ENCODE peak calls at places on chromosomes 2 and 18, in eight cellular contexts. S, C, Z, O, Q, N, V and X are unnamed samples.

GRCh38 chr2:30631051-30631671 is 176.1 kb downstream of the CAPN13 start:
- DNase-seq in V (no peak), O (no peak), Q (no peak), C (no peak), S (no peak), Z (no peak), N (no peak), X (no peak)

GRCh38 chr2:111698743-111699554 is 185.0 kb downstream of the ANAPC1 start:
- DNase-seq in N (no peak), C (peak), Z (no peak), O (peak), Q (peak), V (no peak), S (peak), X (peak)

GRCh38 chr18:62523631-62524442 is 1.0 kb downstream of the ZCCHC2 start:
- DNase-seq in S (peak), Q (peak), N (peak), O (peak), Z (peak), C (no peak), V (peak), X (peak)

GRCh38 chr2:37688771-37689468 is 17.5 kb upstream of the CDC42EP3 start:
- DNase-seq in N (no peak), C (no peak), V (peak), S (no peak), O (no peak), Q (no peak), Z (no peak), X (no peak)

GRCh38 chr2:118387509-118387908 is 299.2 kb downstream of the INSIG2 start:
- DNase-seq in V (no peak), Q (no peak), O (no peak), S (no peak), C (no peak), Z (no peak), N (peak), X (no peak)

GRCh38 chr2:237581751-237582746 is 8.5 kb downstream of the RAB17 start:
- DNase-seq in V (peak), N (peak), C (peak), Q (peak), Z (no peak), O (peak), S (peak), X (peak)

GRCh38 chr18:59833785-59834184 is 66.0 kb upstream of the PMAIP1 start:
- DNase-seq in C (no peak), O (no peak), V (no peak), Q (no peak), Z (no peak), N (no peak), S (no peak), X (no peak)

GRCh38 chr2:102801098-102801718 is 39.4 kb downstream of the TMEM182 start:
- DNase-seq in O (no peak), S (no peak), N (no peak), V (no peak), Q (no peak), C (no peak), Z (no peak), X (peak)

GRCh38 chr2:182616471-182617393 is 99.3 kb upstream of the DNAJC10 start:
- DNase-seq in Q (no peak), O (no peak), V (no peak), C (peak), S (no peak), Z (no peak), N (no peak), X (no peak)

GRCh38 chr2:166900700-166901099 is 12.4 kb downstream of the XIRP2 start:
- DNase-seq in O (no peak), S (no peak), C (peak), Q (no peak), N (no peak), Z (no peak), V (no peak), X (no peak)

GRCh38 chr18:73458186-73458964 is 590.6 kb upstream of the NETO1 start:
- DNase-seq in N (no peak), O (no peak), Q (no peak), S (no peak), C (no peak), Z (no peak), V (no peak), X (no peak)

GRCh38 chr2:196638765-196639164 is 750 bp upstream of the CCDC150 start:
- DNase-seq in O (peak), S (no peak), Q (no peak), V (peak), C (no peak), Z (no peak), N (no peak), X (no peak)

GRCh38 chr18:21099442-21099841 is 12.2 kb downstream of the ROCK1 start:
- DNase-seq in C (no peak), V (no peak), N (no peak), O (no peak), Q (peak), S (no peak), Z (no peak), X (no peak)

GRCh38 chr2:102030855-102031527 is 39.2 kb downstream of the IL1R2 start:
- DNase-seq in O (no peak), N (no peak), Q (no peak), Z (no peak), V (no peak), S (no peak), C (peak), X (no peak)

GRCh38 chr2:56682397-56682760 is 498.6 kb downstream of the CCDC85A start:
- DNase-seq in Q (no peak), N (no peak), C (no peak), S (no peak), V (no peak), O (no peak), Z (no peak), X (no peak)

GRCh38 chr2:200861617-200862016 is 2.8 kb downstream of the CLK1 start:
- DNase-seq in C (no peak), S (no peak), V (no peak), O (no peak), Q (no peak), Z (no peak), N (no peak), X (no peak)

GRCh38 chr2:221106241-221106640 is 465.9 kb downstream of the EPHA4 start:
- DNase-seq in O (no peak), Q (no peak), N (no peak), C (no peak), Z (no peak), S (no peak), V (no peak), X (no peak)

GRCh38 chr2:7588295-7588694 is 671.1 kb downstream of the RNF144A start:
- DNase-seq in S (no peak), V (no peak), Q (no peak), O (no peak), Z (no peak), C (no peak), N (no peak), X (no peak)

GRCh38 chr2:216426166-216426777 is 14.0 kb downstream of the SMARCAL1 start:
- DNase-seq in V (no peak), S (no peak), C (no peak), Z (no peak), O (no peak), N (no peak), Q (no peak), X (no peak)

GRCh38 chr2:24124003-24124585 is 825 bp downstream of the FAM228B start:
- DNase-seq in Q (no peak), N (no peak), S (no peak), Z (no peak), O (no peak), V (no peak), C (no peak), X (no peak)

GRCh38 chr2:119384971-119385370 is 18.2 kb downstream of the DBI start:
- DNase-seq in V (no peak), S (no peak), N (no peak), Z (no peak), O (no peak), C (no peak), Q (no peak), X (no peak)

GRCh38 chr18:11849845-11850747 is 1.1 kb upstream of the CHMP1B start:
- DNase-seq in S (peak), C (peak), V (peak), Q (peak), Z (peak), N (peak), O (peak), X (peak)

GRCh38 chr2:8684421-8684884 is 2.6 kb downstream of the ID2 start:
- DNase-seq in V (peak), O (no peak), C (peak), N (no peak), Q (no peak), S (no peak), Z (no peak), X (no peak)

GRCh38 chr2:172693037-172693436 is 42.6 kb upstream of the RAPGEF4 start:
- DNase-seq in O (no peak), Z (no peak), N (no peak), Q (no peak), V (no peak), C (peak), S (peak), X (peak)

GRCh38 chr2:16718551-16719404 is 53.1 kb upstream of the CYRIA start:
- DNase-seq in Z (no peak), Q (no peak), O (no peak), C (no peak), N (no peak), V (no peak), S (no peak), X (no peak)

GRCh38 chr2:1770566-1771380 is 26.5 kb upstream of the PXDN start:
- DNase-seq in Z (no peak), N (no peak), C (no peak), Q (no peak), V (no peak), O (no peak), S (no peak), X (no peak)

GRCh38 chr2:229900012-229900411 is 21.8 kb downstream of the TRIP12 start:
- DNase-seq in Z (no peak), N (no peak), V (no peak), C (peak), O (no peak), Q (no peak), S (no peak), X (no peak)

GRCh38 chr18:73153271-73153670 is 285.5 kb upstream of the NETO1 start:
- DNase-seq in S (no peak), N (no peak), V (no peak), C (no peak), O (no peak), Q (no peak), Z (no peak), X (no peak)

GRCh38 chr2:16321872-16322271 is 343.8 kb downstream of the CYRIA start:
- DNase-seq in C (no peak), Z (no peak), Q (no peak), O (no peak), S (no peak), N (no peak), V (no peak), X (no peak)

GRCh38 chr2:8987413-8987812 is 16.1 kb downstream of the MBOAT2 start:
- DNase-seq in C (no peak), O (no peak), N (no peak), Z (no peak), S (no peak), V (no peak), Q (no peak), X (no peak)

GRCh38 chr2:105237045-105237765 is 4.3 kb upstream of the GPR45 start:
- DNase-seq in V (no peak), N (no peak), S (no peak), C (no peak), Z (no peak), Q (no peak), O (peak), X (no peak)

DNA sequence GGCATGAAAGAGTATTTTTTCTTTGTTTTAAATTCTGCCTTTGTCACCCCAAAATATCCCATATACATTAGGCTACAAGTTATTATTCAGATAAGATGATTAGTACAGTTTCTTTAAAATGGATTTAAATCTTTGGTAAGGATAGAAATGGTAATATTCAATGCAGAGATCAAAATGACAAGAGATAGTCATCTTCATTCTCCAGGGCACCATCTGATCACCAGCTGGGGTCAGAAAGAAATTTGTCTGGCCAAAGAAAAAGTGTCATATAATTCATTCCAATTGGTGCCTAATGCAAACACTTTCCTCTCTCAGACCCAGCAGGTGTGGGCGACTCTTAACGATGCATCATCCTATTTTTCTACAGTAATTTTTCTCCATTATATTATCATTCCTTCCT is 570.3 kb downstream of the TDRD15 start:
- DNase-seq in S (no peak), Q (no peak), N (no peak), C (no peak), Z (no peak), O (no peak), V (no peak), X (no peak)
- TF ChIP-seq POLR2A in S (no peak), Q (no peak), N (no peak), C (no peak), Z (no peak), O (no peak), V (no peak), X (no peak)

DNA sequence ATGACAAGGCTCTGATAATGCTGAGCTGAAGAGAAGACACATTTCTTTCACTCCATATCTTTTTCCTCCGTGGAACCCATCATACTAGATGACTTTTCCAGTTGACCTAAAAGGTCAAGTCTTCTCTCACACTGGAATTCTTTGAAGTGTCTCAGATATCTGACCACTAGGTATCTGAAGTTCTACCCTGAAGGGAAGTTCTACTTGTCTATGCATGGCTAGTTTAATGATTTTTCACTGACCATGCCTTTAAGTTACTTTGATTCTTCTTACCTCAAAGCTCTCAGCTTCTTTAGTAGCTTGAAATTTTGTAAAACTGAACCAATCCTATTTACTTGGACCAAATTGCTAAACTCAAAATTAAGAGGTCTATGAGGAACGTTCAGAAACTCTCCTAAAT is 20.7 kb upstream of the HK2 start:
- DNase-seq in C (no peak), O (no peak), Z (no peak), V (no peak), S (no peak), Q (no peak), N (no peak), X (no peak)
- H3K4me3 ChIP-seq in C (no peak), O (no peak), Z (no peak), V (no peak), S (no peak), Q (no peak), N (no peak), X (no peak)

GRCh38 chr2:96505231-96505889 is at the start of gene NEURL3:
- DNase-seq in O (no peak), Q (peak), Z (peak), N (no peak), V (no peak), C (peak), S (no peak), X (peak)
- H3K27ac ChIP-seq in O (peak), Q (peak), Z (no peak), N (no peak), V (no peak), C (no peak), S (no peak), X (peak)

DNA sequence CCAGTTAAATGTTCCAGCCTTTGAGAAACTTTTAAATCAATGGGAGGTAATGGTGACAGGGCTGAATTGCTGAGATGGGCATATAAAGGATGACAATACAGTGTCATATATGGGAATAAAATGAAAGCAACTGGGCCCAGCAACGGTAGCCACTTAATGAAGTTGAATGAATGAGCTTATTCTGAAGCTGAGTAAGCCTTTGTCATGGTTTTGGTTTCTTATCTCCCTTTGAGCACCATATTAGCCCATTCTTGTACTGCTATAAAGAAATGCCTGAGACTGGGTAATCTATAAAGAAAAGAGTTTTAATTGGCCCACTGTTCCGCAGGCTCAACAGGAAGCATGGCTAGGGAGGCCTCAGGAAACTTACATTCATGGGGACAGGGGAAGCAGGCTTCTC is 3.5 kb upstream of the THUMPD2 start:
- DNase-seq in S (no peak), N (no peak), V (no peak), Z (no peak), C (no peak), O (no peak), Q (no peak), X (no peak)
- TF ChIP-seq POLR2A in S (no peak), N (no peak), V (no peak), Z (no peak), C (no peak), O (no peak), Q (no peak), X (no peak)

DNA sequence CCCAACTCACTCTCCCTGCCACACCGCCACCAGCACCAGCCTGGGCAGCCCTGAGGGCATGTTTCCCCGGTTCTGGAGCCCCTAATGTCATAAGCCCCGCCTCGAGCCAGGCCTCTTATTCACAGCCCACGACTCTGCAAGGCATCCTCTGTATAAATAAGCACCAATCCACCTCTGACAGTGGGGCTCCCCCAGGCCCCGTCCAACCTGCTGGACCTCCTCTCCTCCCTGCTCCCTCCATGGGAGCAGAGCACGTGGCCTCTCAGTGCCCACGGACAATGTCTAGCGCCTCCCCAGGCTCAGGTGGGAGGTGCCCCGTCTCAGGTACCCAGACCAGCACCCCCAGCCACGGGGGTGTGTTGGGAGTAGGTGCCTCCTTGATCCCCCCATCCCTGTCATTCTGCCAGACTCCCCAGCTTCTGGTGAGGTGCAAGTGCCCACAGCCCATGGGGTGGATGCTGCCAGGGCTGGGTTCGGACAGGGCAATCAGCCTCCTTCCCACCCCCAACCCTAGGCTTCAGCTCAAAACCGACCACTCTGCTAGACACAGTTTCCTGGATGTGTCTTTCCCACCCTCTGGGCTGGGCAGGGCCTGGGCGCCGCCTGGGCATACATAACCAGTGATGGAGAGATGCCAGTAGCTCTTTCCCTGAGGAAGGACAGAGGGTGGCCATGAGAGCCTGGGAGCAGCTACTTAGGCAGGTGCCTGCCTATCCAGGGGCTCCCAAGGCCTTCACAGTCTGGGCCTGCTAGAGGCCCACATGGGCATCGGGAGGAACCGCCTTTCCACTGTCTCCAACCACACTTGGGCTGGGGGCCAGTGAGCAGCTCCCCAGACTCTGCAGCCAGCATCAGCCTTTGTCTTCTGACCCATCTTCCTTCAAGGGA is 1.6 kb upstream of the ADRA2B start:
- DNase-seq in C (no peak), Q (no peak), O (peak), S (peak), Z (no peak), N (peak), V (no peak), X (no peak)
- H3K4me3 ChIP-seq in C (no peak), Q (no peak), O (no peak), S (no peak), Z (no peak), N (no peak), V (no peak), X (no peak)